ENCODE peak calls at places on chromosomes 2 and 18, in four cellular contexts. I is K562, T is HepG2, G is GM12878. W is an unnamed sample.

GRCh38 chr2:105597011-105597830 is 147.5 kb upstream of the NCK2 start:
- DNase-seq in I (no peak), T (no peak), G (no peak), W (no peak)

GRCh38 chr2:10357193-10357592 is 54.5 kb downstream of the HPCAL1 start:
- DNase-seq in I (no peak), G (no peak), T (no peak), W (no peak)

GRCh38 chr2:113240915-113241911 is 37.5 kb downstream of the PAX8 start:
- DNase-seq in G (no peak), I (peak), T (peak), W (no peak)

GRCh38 chr2:98127229-98127989 is 40.4 kb downstream of the VWA3B start:
- DNase-seq in T (no peak), I (no peak), G (no peak), W (no peak)

GRCh38 chr2:186995092-186995491 is 146.1 kb upstream of the ZSWIM2 start:
- DNase-seq in T (no peak), G (no peak), I (no peak), W (no peak)

GRCh38 chr2:162457021-162457420 is 113.1 kb downstream of the GCA start:
- DNase-seq in T (no peak), G (no peak), I (no peak), W (no peak)

GRCh38 chr2:155377931-155378444 is 679.5 kb downstream of the KCNJ3 start:
- DNase-seq in T (no peak), I (no peak), G (no peak), W (no peak)

GRCh38 chr18:48021273-48021914 is 90.9 kb upstream of the SMAD2 start:
- DNase-seq in G (no peak), T (no peak), I (no peak), W (peak)

GRCh38 chr2:39584283-39584972 is 81.3 kb upstream of the TMEM178A start:
- DNase-seq in G (no peak), I (no peak), T (no peak), W (no peak)

GRCh38 chr2:43425659-43426058 is 170.2 kb downstream of the THADA start:
- DNase-seq in I (no peak), G (peak), T (no peak), W (no peak)

GRCh38 chr2:67260348-67261277 is 136.5 kb upstream of the ETAA1 start:
- DNase-seq in T (no peak), I (no peak), G (no peak), W (no peak)

GRCh38 chr2:172282944-172283343 is 144.4 kb upstream of the ITGA6 start:
- DNase-seq in I (no peak), T (no peak), G (no peak), W (no peak)

GRCh38 chr2:13193900-13194299 is 477.2 kb downstream of the TRIB2 start:
- DNase-seq in I (no peak), G (peak), T (peak), W (no peak)

GRCh38 chr18:73749304-73749703 is 398.3 kb downstream of the FBXO15 start:
- DNase-seq in I (no peak), T (no peak), G (no peak), W (no peak)

GRCh38 chr18:79903071-79903635 is 48.3 kb downstream of the SLC66A2 start:
- DNase-seq in I (no peak), G (no peak), T (no peak), W (no peak)

GRCh38 chr2:181657379-181657778 is 474 bp upstream of the CERKL start:
- DNase-seq in G (no peak), T (no peak), I (no peak), W (no peak)

GRCh38 chr2:203003716-203004115 is 11.0 kb upstream of the NBEAL1 start:
- DNase-seq in I (no peak), T (no peak), G (no peak), W (no peak)

GRCh38 chr2:1837022-1837421 is 92.7 kb upstream of the PXDN start:
- DNase-seq in G (no peak), T (no peak), I (no peak), W (no peak)

GRCh38 chr2:171403181-171403580 is 30.6 kb downstream of the METTL8 start:
- DNase-seq in G (no peak), I (no peak), T (peak), W (no peak)

GRCh38 chr18:9417081-9417841 is 58.1 kb upstream of the RALBP1 start:
- DNase-seq in I (no peak), T (no peak), G (no peak), W (no peak)

GRCh38 chr2:61356958-61357350 is 113.9 kb downstream of the USP34 start:
- DNase-seq in G (no peak), I (no peak), T (no peak), W (no peak)

GRCh38 chr2:1882471-1882870 is 138.2 kb upstream of the PXDN start:
- DNase-seq in T (no peak), G (no peak), I (no peak), W (no peak)

GRCh38 chr18:55577812-55578539 is 10.0 kb downstream of the TCF4 start:
- DNase-seq in T (no peak), G (no peak), I (peak), W (no peak)

GRCh38 chr2:100390001-100390940 is 27.2 kb downstream of the CHST10 start:
- DNase-seq in T (no peak), G (no peak), I (peak), W (no peak)

GRCh38 chr2:200247494-200247893 is 59.0 kb upstream of the SPATS2L start:
- DNase-seq in G (no peak), T (no peak), I (no peak), W (no peak)

GRCh38 chr2:155377178-155377780 is 678.8 kb downstream of the KCNJ3 start:
- DNase-seq in I (peak), G (no peak), T (peak), W (no peak)

GRCh38 chr2:114082731-114083433 is 193.0 kb downstream of the ACTR3 start:
- DNase-seq in I (no peak), G (no peak), T (no peak), W (no peak)

GRCh38 chr2:172927381-172928357 is 148.0 kb upstream of the MAP3K20 start:
- DNase-seq in G (no peak), I (no peak), T (no peak), W (no peak)

GRCh38 chr2:10963155-10963554 is 51.4 kb downstream of the KCNF1 start:
- DNase-seq in G (no peak), T (no peak), I (no peak), W (no peak)

GRCh38 chr18:5582054-5582453 is 38.3 kb upstream of the EPB41L3 start:
- DNase-seq in T (no peak), G (no peak), I (no peak), W (peak)

GRCh38 chr18:39235118-39235719 is 1669.6 kb upstream of the CELF4 start:
- DNase-seq in G (no peak), I (no peak), T (no peak), W (no peak)

GRCh38 chr2:194301946-194302345 is 1355.1 kb upstream of the SLC39A10 start:
- DNase-seq in G (no peak), I (no peak), T (no peak), W (no peak)

GRCh38 chr2:126698376-126698775 is 42.4 kb downstream of the GYPC start:
- DNase-seq in T (no peak), G (no peak), I (no peak), W (no peak)

GRCh38 chr2:241225545-241225944 is 37.1 kb downstream of the ANO7 start:
- DNase-seq in I (no peak), G (no peak), T (no peak), W (no peak)

GRCh38 chr2:118249531-118249930 is 161.3 kb downstream of the INSIG2 start:
- DNase-seq in I (no peak), G (peak), T (no peak), W (no peak)

GRCh38 chr2:17627434-17627833 is 86.9 kb downstream of the VSNL1 start:
- DNase-seq in T (no peak), I (peak), G (no peak), W (no peak)

GRCh38 chr2:117481608-117482007 is 332.9 kb upstream of the DDX18 start:
- DNase-seq in I (no peak), G (no peak), T (no peak), W (no peak)

GRCh38 chr2:195316485-195316884 is 340.5 kb upstream of the SLC39A10 start:
- DNase-seq in G (no peak), T (no peak), I (no peak), W (no peak)

GRCh38 chr2:195318440-195319111 is 338.4 kb upstream of the SLC39A10 start:
- DNase-seq in G (no peak), T (peak), I (peak), W (no peak)

GRCh38 chr2:195319112-195319460 is 337.9 kb upstream of the SLC39A10 start:
- DNase-seq in G (no peak), T (no peak), I (no peak), W (no peak)

GRCh38 chr2:195319548-195320415 is 337.2 kb upstream of the SLC39A10 start:
- DNase-seq in I (no peak), T (no peak), G (no peak), W (no peak)

DNA sequence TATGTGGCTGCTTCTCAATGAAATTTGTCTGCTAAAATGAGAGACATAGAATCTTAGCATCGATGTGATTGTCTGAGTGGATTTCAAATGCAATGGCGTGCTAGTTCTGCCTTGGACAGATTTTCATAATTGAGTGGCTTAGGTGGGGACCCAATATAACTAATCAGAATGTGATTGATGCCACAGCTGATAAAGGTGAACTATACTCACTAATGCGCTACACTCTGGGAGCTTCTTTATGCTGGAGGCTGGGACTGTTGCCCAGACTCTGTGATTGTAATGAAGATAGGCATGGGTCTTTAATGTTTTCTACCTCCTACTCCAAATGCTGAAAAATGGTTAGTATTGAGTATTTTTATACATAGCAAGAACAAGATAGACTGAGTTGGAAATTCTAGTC is 339.5 kb upstream of the SLC39A10 start:
- DNase-seq in T (no peak), I (no peak), G (no peak), W (no peak)
- TF ChIP-seq SP1 in T (no peak), I (no peak), G (no peak), W (no peak)

GRCh38 chr2:168915433-168916328 is 14.6 kb downstream of the G6PC2 start:
- DNase-seq in G (no peak), I (no peak), T (no peak), W (no peak)
- TF ChIP-seq NR2C2 in G (no peak), I (no peak), T (no peak), W (no peak)

GRCh38 chr2:7658486-7658885 is 741.3 kb downstream of the RNF144A start:
- DNase-seq in T (no peak), G (no peak), I (no peak), W (no peak)

GRCh38 chr2:7666561-7667259 is 749.5 kb downstream of the RNF144A start:
- DNase-seq in G (no peak), T (no peak), I (no peak), W (no peak)

GRCh38 chr2:7655629-7656028 is 738.4 kb downstream of the RNF144A start:
- DNase-seq in T (no peak), G (no peak), I (no peak), W (no peak)

GRCh38 chr2:7661532-7661931 is 744.3 kb downstream of the RNF144A start:
- DNase-seq in I (no peak), G (no peak), T (no peak), W (no peak)

DNA sequence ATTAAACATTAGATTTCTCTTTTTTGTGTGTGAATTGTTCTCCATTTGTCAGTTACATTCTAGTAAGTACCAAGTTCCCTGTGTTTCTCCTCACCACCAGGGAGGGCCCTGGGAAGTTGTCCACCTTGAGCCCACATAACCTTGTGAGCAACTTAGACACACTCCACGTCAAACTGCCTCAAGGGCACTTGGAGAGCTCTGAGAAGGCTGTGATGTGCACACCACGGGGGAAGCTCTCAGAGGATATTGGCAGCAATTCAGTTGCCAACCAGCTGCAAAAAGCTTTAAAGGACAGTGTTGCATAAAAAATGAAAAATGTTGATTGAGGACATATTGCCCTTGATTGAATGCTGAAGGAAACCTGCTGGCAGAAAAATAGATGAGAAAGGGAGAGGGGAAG is 743.6 kb downstream of the RNF144A start:
- DNase-seq in I (no peak), T (no peak), G (no peak), W (no peak)
- TF ChIP-seq SP1 in I (no peak), T (no peak), G (no peak), W (no peak)

GRCh38 chr18:27996792-27997191 is 180.1 kb downstream of the CDH2 start:
- DNase-seq in T (no peak), I (no peak), G (no peak), W (no peak)
- TF ChIP-seq NR2C2 in T (no peak), I (no peak), G (no peak), W (no peak)

GRCh38 chr2:234964631-234965461 is 13.0 kb downstream of the SH3BP4 start:
- DNase-seq in T (no peak), G (no peak), I (no peak), W (no peak)
- TF ChIP-seq SP1 in T (no peak), G (no peak), I (no peak), W (no peak)

GRCh38 chr18:35335861-35336260 is 8.4 kb downstream of the ZNF24 start:
- DNase-seq in I (no peak), T (no peak), G (no peak), W (no peak)

GRCh38 chr18:35334821-35335220 is 9.4 kb downstream of the ZNF24 start:
- DNase-seq in G (no peak), I (no peak), T (no peak), W (no peak)

GRCh38 chr18:35328868-35329267 is 15.4 kb downstream of the ZNF24 start:
- DNase-seq in I (no peak), T (no peak), G (no peak), W (no peak)

GRCh38 chr18:35334183-35334582 is 10.0 kb downstream of the ZNF24 start:
- DNase-seq in T (no peak), I (no peak), G (no peak), W (no peak)

GRCh38 chr18:35331367-35332087 is 12.7 kb downstream of the ZNF24 start:
- DNase-seq in G (no peak), I (no peak), T (no peak), W (no peak)
- TF ChIP-seq NR2C2 in G (no peak), I (no peak), T (no peak), W (no peak)

GRCh38 chr18:37385846-37386435 is 179.7 kb downstream of the CELF4 start:
- DNase-seq in I (peak), G (no peak), T (peak), W (no peak)

GRCh38 chr18:37380546-37381110 is 185.0 kb downstream of the CELF4 start:
- DNase-seq in I (no peak), G (no peak), T (no peak), W (no peak)

GRCh38 chr18:37381554-37381953 is 184.0 kb downstream of the CELF4 start:
- DNase-seq in T (no peak), G (no peak), I (no peak), W (peak)

GRCh38 chr18:37383789-37384151 is 181.8 kb downstream of the CELF4 start:
- DNase-seq in T (no peak), G (no peak), I (no peak), W (no peak)

DNA sequence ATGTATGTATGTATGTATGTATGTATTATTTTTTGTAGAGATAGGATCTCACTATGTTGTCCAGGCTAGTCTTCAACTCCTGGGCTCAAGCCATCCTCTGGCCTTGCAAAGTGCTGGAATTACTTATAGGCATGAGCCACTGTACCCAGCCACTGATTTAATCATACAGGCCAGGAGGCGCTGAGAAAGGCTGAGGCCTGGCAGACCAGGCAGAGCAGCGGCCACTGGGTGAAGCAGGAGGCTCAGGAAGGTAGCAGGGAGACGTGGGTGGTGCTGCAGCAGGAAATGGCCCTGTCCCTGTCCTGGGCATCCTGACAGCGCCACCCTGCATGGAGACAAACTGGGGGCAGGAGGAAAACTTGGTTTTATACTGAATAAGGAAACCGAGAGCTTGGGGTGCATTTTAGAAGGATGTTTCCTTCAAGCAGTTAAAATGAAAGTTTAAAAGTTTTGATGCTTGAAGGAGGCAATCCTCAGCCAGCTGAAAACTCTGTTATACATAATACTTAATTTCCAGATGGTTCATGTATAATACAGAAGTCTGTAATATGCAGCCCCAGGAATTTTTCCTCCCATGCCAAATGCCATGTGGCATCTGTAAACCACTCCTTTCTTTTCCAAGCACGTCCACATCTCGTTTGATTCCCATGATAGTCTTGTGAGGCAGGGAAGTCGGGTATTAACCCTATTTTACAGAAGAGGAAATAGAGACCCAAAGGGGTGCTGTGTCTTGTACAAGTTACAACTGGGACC is 182.4 kb downstream of the CELF4 start:
- DNase-seq in G (no peak), I (no peak), T (no peak), W (no peak)
- TF ChIP-seq SP1 in G (no peak), I (no peak), T (no peak), W (no peak)

DNA sequence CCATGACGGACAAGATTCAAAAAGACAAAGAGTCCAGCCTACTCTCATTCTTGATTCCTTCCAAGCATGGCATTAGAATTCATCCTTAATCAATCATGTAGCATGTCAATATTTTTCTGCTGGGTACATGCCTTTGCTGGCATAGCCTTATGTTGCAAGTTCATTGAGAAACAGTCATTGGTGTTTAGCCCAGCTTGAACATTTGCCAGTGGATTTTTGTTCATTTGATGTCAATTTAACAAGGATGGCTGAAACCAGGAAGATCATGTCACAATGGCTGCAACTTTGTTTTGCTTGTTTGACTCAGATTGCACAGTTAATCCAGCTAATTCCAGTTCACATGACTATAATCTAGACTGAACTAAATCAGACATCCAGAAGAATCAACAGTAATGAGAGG is 1132.2 kb downstream of the LRP1B start:
- DNase-seq in G (no peak), I (no peak), T (no peak), W (no peak)
- TF ChIP-seq NR2C2 in G (no peak), I (no peak), T (no peak), W (no peak)